ENCODE peak calls at places on chromosomes 12 and 14, in six cellular contexts. L is A673, E is astrocyte of the cerebellum, Y is Caco-2, S is H7, A is lower lobe of right lung. M is an unnamed sample.

GRCh38 chr12:132711169-132711843 is 664 bp downstream of the PGAM5 start:
- DNase-seq in A (no peak), Y (peak; percentile 50), E (no peak), S (peak; percentile 89), L (no peak), M (peak; percentile 29)

GRCh38 chr12:113571713-113572112 is 100.0 kb upstream of the LHX5 start:
- DNase-seq in L (no peak), A (no peak), E (no peak), S (no peak), Y (no peak), M (no peak)

GRCh38 chr14:67413806-67414769 is 2.1 kb upstream of the PLEK2 start:
- DNase-seq in A (no peak), E (peak; percentile 34), S (no peak), Y (no peak), L (peak; percentile 88), M (peak; percentile 95)

GRCh38 chr12:98062464-98063245 is 452.7 kb upstream of the TMPO start:
- DNase-seq in E (no peak), S (no peak), L (no peak), A (no peak), Y (no peak), M (peak; percentile 18)

GRCh38 chr12:26520154-26520553 is 312.8 kb downstream of the ITPR2 start:
- DNase-seq in L (peak; percentile 40), S (no peak), E (no peak), A (no peak), Y (no peak), M (no peak)

GRCh38 chr14:60363275-60363674 is 114.3 kb downstream of the PPM1A start:
- DNase-seq in Y (no peak), S (no peak), L (no peak), E (no peak), A (no peak), M (no peak)

GRCh38 chr12:122668268-122668667 is 34.9 kb downstream of the HCAR2 start:
- DNase-seq in E (no peak), A (no peak), Y (no peak), S (peak; percentile 46), L (no peak), M (no peak)

GRCh38 chr12:128510527-128510926 is 243.6 kb downstream of the TMEM132C start:
- DNase-seq in A (no peak), L (no peak), S (no peak), E (no peak), Y (no peak), M (no peak)

GRCh38 chr12:28558232-28558631 is 368.0 kb downstream of the CCDC91 start:
- DNase-seq in S (no peak), Y (no peak), E (no peak), A (no peak), L (no peak), M (no peak)

GRCh38 chr14:35050652-35051051 is 4.6 kb downstream of the FAM177A1 start:
- DNase-seq in S (no peak), E (no peak), L (peak; percentile 48), Y (no peak), A (no peak), M (peak; percentile 23)

GRCh38 chr12:124413401-124413800 is 118.5 kb downstream of the RFLNA start:
- DNase-seq in E (no peak), A (no peak), L (no peak), S (no peak), Y (no peak), M (no peak)

GRCh38 chr12:111408116-111408440 is 2.4 kb downstream of the SH2B3 start:
- DNase-seq in E (no peak), S (no peak), Y (no peak), A (no peak), L (no peak), M (no peak)
- H3K4me3 ChIP-seq in E (no peak overlapping the region), S (no peak overlapping the region), Y (no peak overlapping the region), A (peak overlapping the region; percentile 93), L (peak overlapping the region; percentile 80), M (no peak overlapping the region)

GRCh38 chr12:68743416-68743815 is 2.6 kb upstream of the SLC35E3 start:
- DNase-seq in A (no peak), Y (no peak), E (no peak), S (no peak), L (no peak), M (no peak)
- H3K4me3 ChIP-seq in A (no peak overlapping the region), Y (no peak overlapping the region), E (no peak overlapping the region), S (no peak overlapping the region), L (no peak overlapping the region), M (no peak overlapping the region)

DNA sequence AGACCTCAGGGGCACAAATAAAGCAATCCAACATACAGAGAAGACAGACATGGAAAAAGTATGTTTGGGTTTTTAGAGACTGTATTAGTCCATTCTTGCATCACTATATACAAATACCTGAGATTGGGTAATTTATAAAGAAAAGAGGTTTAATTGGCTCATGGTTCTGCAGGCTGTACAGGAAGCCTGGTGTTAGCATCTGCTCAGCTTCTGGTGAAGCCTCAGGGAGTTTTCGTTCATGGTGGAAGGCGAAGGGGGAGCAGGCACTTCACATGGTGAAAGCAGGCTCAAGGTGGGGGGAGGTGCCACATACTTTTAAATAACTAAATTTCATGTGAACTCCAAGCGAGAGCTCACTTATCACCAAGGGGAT is 3.7 kb upstream of the PPP2R5C start:
- DNase-seq in L (no peak), A (no peak), E (no peak), S (no peak), Y (no peak), M (no peak)
- H3K4me3 ChIP-seq in L (no peak overlapping the region), A (no peak overlapping the region), E (no peak overlapping the region), S (no peak overlapping the region), Y (no peak overlapping the region), M (no peak overlapping the region)

GRCh38 chr12:5944688-5945070 is 380 bp downstream of the ANO2 start:
- DNase-seq in A (no peak), Y (no peak), E (no peak), L (no peak), S (peak; percentile 38), M (peak; percentile 42)
- H3K4me3 ChIP-seq in A (peak overlapping the region; percentile 41), Y (peak overlapping the region; percentile 41), E (peak overlapping the region; percentile 45), L (peak overlapping the region; percentile 33), S (peak overlapping the region; percentile 69), M (peak overlapping the region; percentile 62)

M was measured in mesendoderm.